ENCODE peak calls at places on chromosomes 1 and 21, in five cellular contexts. H, X, G, L and Y are unnamed samples.

GRCh38 chr1:108190686-108191416 is 9.3 kb downstream of the SLC25A24 start:
- DNase-seq in H (no peak), X (no peak), G (peak; percentile 69), L (no peak), Y (no peak)

GRCh38 chr1:212506666-212507065 is 73.9 kb downstream of the NENF start:
- DNase-seq in H (no peak), X (no peak), G (no peak), L (no peak), Y (no peak)

GRCh38 chr1:186655877-186656276 is 24.3 kb downstream of the PTGS2 start:
- DNase-seq in H (no peak), X (peak; percentile 64), G (no peak), L (no peak), Y (no peak)

GRCh38 chr1:99767996-99768524 is 1.6 kb upstream of the FRRS1 start:
- DNase-seq in H (no peak), X (no peak), G (no peak), L (no peak), Y (no peak)

GRCh38 chr21:41769933-41770332 is 3.1 kb upstream of the RIPK4 start:
- DNase-seq in H (no peak), X (no peak), G (no peak), L (no peak), Y (peak; percentile 27)

GRCh38 chr1:152752225-152752624 is 5.6 kb upstream of the KPRP start:
- DNase-seq in H (no peak), X (no peak), G (no peak), L (no peak), Y (no peak)

GRCh38 chr1:157831968-157832626 is 9.5 kb downstream of the CD5L start:
- DNase-seq in H (no peak), X (no peak), G (no peak), L (no peak), Y (no peak)

GRCh38 chr1:206907304-206907991 is 10.2 kb downstream of the IL24 start:
- DNase-seq in H (no peak), X (no peak), G (no peak), L (no peak), Y (no peak)

GRCh38 chr1:3717041-3717714 is 35.1 kb upstream of the CCDC27 start:
- DNase-seq in H (no peak), X (no peak), G (no peak), L (no peak), Y (no peak)

GRCh38 chr1:52825868-52826267 is 16.7 kb upstream of the ZYG11A start:
- DNase-seq in H (no peak), X (peak; percentile 25), G (no peak), L (no peak), Y (no peak)

GRCh38 chr1:27787895-27788294 is 14.9 kb downstream of the STX12 start:
- DNase-seq in H (no peak), X (peak; percentile 61), G (no peak), L (no peak), Y (no peak)

GRCh38 chr1:64234714-64235113 is 31.3 kb downstream of the UBE2U start:
- DNase-seq in H (no peak), X (no peak), G (no peak), L (no peak), Y (no peak)

GRCh38 chr1:238119060-238119459 is 228.3 kb upstream of the ZP4 start:
- DNase-seq in H (no peak), X (no peak), G (no peak), L (no peak), Y (no peak)

GRCh38 chr1:59498640-59499039 is 201.7 kb downstream of the FGGY start:
- DNase-seq in H (no peak), X (no peak), G (peak; percentile 23), L (no peak), Y (no peak)

GRCh38 chr1:28392027-28392652 is 22.6 kb downstream of the PHACTR4 start:
- DNase-seq in H (no peak), X (no peak), G (no peak), L (no peak), Y (no peak)

GRCh38 chr1:26360051-26360806 is 6.3 kb upstream of the CRYBG2 start:
- DNase-seq in H (peak; percentile 63), X (no peak), G (peak; percentile 11), L (peak; percentile 63), Y (no peak)

GRCh38 chr1:112110031-112110430 is 120.6 kb upstream of the KCND3 start:
- DNase-seq in H (no peak), X (no peak), G (peak; percentile 3), L (no peak), Y (no peak)

GRCh38 chr21:29335720-29336119 is 37.0 kb downstream of the BACH1 start:
- DNase-seq in H (no peak), X (no peak), G (no peak), L (no peak), Y (no peak)

GRCh38 chr1:58905628-58906256 is 121.9 kb upstream of the JUN start:
- DNase-seq in H (no peak), X (no peak), G (no peak), L (no peak), Y (no peak)

GRCh38 chr1:28501925-28502324 is 3.9 kb upstream of the RCC1 start:
- DNase-seq in H (no peak), X (no peak), G (no peak), L (no peak), Y (no peak)

GRCh38 chr1:217561446-217561845 is 69.4 kb downstream of the GPATCH2 start:
- DNase-seq in H (no peak), X (peak; percentile 16), G (no peak), L (no peak), Y (no peak)

GRCh38 chr21:14376854-14377253 is 6.1 kb downstream of the HSPA13 start:
- DNase-seq in H (no peak), X (no peak), G (no peak), L (no peak), Y (no peak)

GRCh38 chr21:39082656-39083376 is 100.4 kb downstream of the PSMG1 start:
- DNase-seq in H (no peak), X (no peak), G (no peak), L (no peak), Y (no peak)

GRCh38 chr21:35111531-35111930 is 62.4 kb upstream of the RUNX1 start:
- DNase-seq in H (no peak), X (no peak), G (no peak), L (no peak), Y (no peak)

GRCh38 chr1:224623310-224623714 is 7.2 kb downstream of the CNIH3 start:
- DNase-seq in H (no peak), X (peak; percentile 40), G (no peak), L (no peak), Y (no peak)

GRCh38 chr1:203557958-203558760 is 64.2 kb downstream of the OPTC start:
- DNase-seq in H (peak; percentile 46), X (peak; percentile 32), G (no peak), L (peak; percentile 91), Y (peak; percentile 83)

GRCh38 chr1:174428033-174428432 is 19.7 kb upstream of the GPR52 start:
- DNase-seq in H (no peak), X (no peak), G (no peak), L (no peak), Y (no peak)

GRCh38 chr1:147833231-147833840 is 69.3 kb upstream of the GJA8 start:
- DNase-seq in H (no peak), X (no peak), G (no peak), L (no peak), Y (no peak)

GRCh38 chr1:9110669-9111356 is 18.1 kb downstream of the GPR157 start:
- DNase-seq in H (peak; percentile 95), X (peak; percentile 85), G (peak; percentile 87), L (peak; percentile 93), Y (peak; percentile 93)

GRCh38 chr21:37364722-37365121 is 1.9 kb upstream of the DYRK1A start:
- DNase-seq in H (no peak), X (no peak), G (no peak), L (no peak), Y (no peak)
- H3K4me3 ChIP-seq in H (peak overlapping the region; percentile 99), X (peak overlapping the region; percentile 88), G (no peak overlapping the region), L (peak overlapping the region; percentile 98), Y (peak overlapping the region; percentile 99)

DNA sequence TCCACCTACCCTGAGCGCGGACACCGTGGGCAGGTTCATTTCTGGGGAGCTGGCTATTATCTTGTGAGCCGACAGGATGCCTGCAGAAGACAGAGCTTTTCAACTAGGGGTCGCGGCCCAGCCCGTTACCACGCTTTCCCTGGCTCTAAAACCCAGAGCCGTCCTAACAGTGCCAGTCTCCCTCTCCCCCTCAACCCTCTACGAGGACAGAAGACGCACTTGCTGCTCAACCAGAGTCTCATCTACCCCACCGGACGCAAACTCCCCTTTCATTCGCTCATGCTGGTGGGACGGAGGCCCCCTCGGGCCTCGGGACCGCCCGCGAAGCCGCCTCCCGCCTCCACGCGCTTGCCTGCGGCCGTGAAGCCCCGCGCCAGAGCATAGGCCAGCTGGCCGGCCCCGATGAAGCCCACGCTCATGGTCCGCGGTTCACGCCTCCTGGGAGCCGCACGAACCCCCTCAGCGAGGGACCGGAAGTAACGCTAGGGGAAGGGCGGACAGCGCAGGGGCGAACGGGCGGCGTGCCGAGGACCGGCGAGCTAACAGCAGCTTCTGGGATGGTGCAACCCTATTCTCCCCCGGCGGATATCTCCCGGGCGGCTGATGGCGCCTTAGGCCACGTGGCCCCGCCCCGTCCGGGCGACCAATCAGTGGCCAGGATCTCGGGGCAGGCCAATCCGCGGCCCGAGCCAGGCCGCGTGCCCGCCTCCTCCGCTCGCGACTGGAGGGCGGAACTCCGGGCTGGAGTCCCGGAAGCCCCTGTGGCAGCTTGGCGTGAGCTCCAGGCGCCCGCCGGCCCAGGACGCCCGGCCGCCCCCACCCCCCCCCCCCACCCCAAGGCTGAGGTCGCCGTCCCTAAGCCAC is at the start of gene PYCR2:
- DNase-seq in H (peak; percentile 98), X (peak; percentile 97), G (peak; percentile 95), L (peak; percentile 98), Y (peak; percentile 97)
- TF ChIP-seq POLR2A in H (peak; percentile 75), X (peak; percentile 94), G (peak; percentile 37), L (peak; percentile 73), Y (peak; percentile 73)

GRCh38 chr1:200038645-200038986 is 11.1 kb downstream of the NR5A2 start:
- DNase-seq in H (peak; percentile 50), X (no peak), G (no peak), L (no peak), Y (no peak)
- H3K4me3 ChIP-seq in H (peak overlapping the region; percentile 71), X (peak overlapping the region; percentile 75), G (no peak overlapping the region), L (peak overlapping the region; percentile 52), Y (peak overlapping the region; percentile 52)

DNA sequence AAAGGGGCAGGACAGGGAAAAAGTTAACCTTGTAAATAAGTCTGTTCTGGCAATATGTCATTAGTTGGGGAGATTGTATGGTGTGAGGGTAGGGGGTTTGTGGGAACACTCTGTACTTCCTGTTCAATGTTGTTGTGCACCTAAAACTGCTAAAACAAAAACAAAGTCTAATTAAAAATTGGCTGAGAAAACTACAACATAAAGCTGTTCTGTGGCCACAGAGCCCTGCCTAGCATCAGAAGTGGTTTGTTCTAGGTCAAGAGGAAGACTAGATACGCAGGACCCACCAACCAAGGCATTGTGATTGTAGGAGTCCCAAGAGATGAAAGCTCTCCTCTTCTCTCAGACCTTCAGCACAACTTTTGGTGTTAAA is 81.0 kb upstream of the LRRC8D start:
- DNase-seq in H (peak; percentile 74), X (no peak), G (no peak), L (no peak), Y (no peak)
- TF ChIP-seq POLR2A in H (no peak), X (no peak), G (no peak), L (no peak), Y (no peak)